ENCODE peak calls at places on chromosomes 16 and 17, in four cellular contexts. K is heart right ventricle, F is heart left ventricle, T is stomach. W is an unnamed sample. For H3K27me3, the result is how much of the 10 kb centered on the place peaks cover.

GRCh38 chr17:74212913-74213791 is at the start of gene TTYH2:
- DNase-seq in F (peak), T (peak), K (peak), W (peak)

GRCh38 chr17:82668631-82669099 is 20.4 kb upstream of the WDR45B start:
- DNase-seq in K (peak), T (peak), F (peak), W (peak)

GRCh38 chr17:69535022-69535570 is 120.6 kb downstream of the MAP2K6 start:
- DNase-seq in K (no peak), F (no peak), T (no peak), W (no peak)

GRCh38 chr16:2180962-2181923 is 15.2 kb downstream of the CASKIN1 start:
- DNase-seq in T (no peak), F (no peak), K (no peak), W (no peak)

GRCh38 chr17:34226011-34226410 is 29.1 kb upstream of the CCL2 start:
- DNase-seq in K (no peak), T (no peak), F (no peak), W (no peak)

GRCh38 chr16:69286941-69287713 is 24.0 kb upstream of the VPS4A start:
- DNase-seq in K (peak), F (peak), T (no peak), W (peak)

GRCh38 chr17:49987290-49987585 is 7.8 kb downstream of the DLX3 start:
- DNase-seq in F (no peak), T (no peak), K (no peak), W (no peak)

GRCh38 chr17:80950466-80951120 is 41.0 kb upstream of the CHMP6 start:
- DNase-seq in F (peak), T (no peak), K (no peak), W (no peak)

GRCh38 chr17:74051348-74051747 is 152.1 kb upstream of the RPL38 start:
- DNase-seq in T (no peak), F (no peak), K (no peak), W (no peak)

GRCh38 chr17:35315283-35315682 is 58.1 kb downstream of the SLFN11 start:
- DNase-seq in F (peak), T (no peak), K (peak), W (no peak)

GRCh38 chr16:23996258-23996955 is 160.6 kb downstream of the PRKCB start:
- DNase-seq in F (no peak), T (peak), K (no peak), W (no peak)

GRCh38 chr17:3754458-3755334 is 31.0 kb downstream of the HASPIN start:
- DNase-seq in T (peak), K (no peak), F (no peak), W (peak)

GRCh38 chr16:30715777-30716445 is 16.9 kb downstream of the SRCAP start:
- DNase-seq in T (no peak), K (no peak), F (peak), W (no peak)

GRCh38 chr16:67939507-67940435 is 3.1 kb upstream of the PSMB10 start:
- DNase-seq in T (peak), K (no peak), F (no peak), W (peak)

GRCh38 chr17:80441133-80441578 is 26.2 kb downstream of the ENDOV start:
- DNase-seq in T (no peak), F (peak), K (peak), W (no peak)

GRCh38 chr16:67954421-67955196 is 10.7 kb upstream of the LCAT start:
- DNase-seq in F (no peak), K (no peak), T (no peak), W (no peak)

GRCh38 chr17:33686171-33686570 is 393.1 kb upstream of the ASIC2 start:
- DNase-seq in T (no peak), F (no peak), K (no peak), W (peak)

GRCh38 chr17:79218825-79219200 is 144.2 kb downstream of the ENGASE start:
- DNase-seq in F (no peak), K (no peak), T (no peak), W (no peak)

GRCh38 chr16:89383095-89384003 is 107.0 kb downstream of the ANKRD11 start:
- DNase-seq in K (no peak), F (peak), T (peak), W (peak)

GRCh38 chr17:36813357-36813756 is 123.9 kb upstream of the LHX1 start:
- DNase-seq in T (no peak), F (no peak), K (no peak), W (no peak)
- TF ChIP-seq CTCF in T (no peak), F (no peak), K (no peak), W (no peak)

DNA sequence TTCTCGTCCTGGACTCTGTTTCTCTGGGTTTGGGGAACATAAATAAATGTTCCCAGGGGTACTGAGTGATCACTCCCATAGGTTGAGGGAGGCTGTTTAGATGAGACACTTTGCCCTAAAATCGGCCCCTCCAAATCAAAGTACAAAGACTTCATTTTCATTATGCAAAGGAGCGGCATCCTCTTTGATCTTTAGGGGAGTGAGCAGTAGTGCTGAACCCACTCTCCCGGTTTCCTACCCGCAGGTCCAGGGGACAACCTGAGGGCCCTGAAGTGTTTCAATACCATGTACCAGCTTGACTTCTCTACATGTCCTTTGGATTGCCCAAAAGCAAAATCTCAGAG is 3.6 kb downstream of the HOXB6 start:
- DNase-seq in T (no peak), K (no peak), F (no peak), W (no peak)
- H3K27me3 ChIP-seq in T (half or more), K (half or more), F (half or more), W (under half)

DNA sequence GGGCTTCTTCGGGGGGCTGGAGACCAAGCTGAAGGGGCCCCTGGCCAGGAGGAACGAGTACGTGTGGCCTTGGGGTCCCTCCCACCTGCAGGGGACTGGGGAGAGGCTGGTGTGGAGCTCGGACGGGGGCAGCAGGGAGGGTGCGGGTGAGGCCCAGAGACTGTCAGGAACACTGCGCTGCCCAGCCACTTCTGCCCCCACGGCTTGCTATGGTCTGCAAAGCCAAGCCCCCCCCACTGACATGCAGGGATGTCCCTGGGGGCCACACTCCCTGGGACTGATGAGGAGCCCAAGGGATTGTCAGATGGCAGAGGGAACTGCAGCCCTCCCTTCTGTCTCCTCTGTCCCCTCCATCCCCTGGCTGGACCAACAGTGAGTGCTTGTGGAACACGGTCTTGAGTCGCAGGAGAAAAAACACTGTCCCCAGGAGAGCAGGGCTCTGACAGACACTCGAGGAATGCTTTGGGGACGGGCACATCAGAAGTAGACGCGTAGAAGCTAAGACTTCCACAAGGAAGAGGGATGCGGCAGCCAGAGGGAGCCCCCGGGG is 34.6 kb downstream of the CIBAR2 start:
- DNase-seq in F (no peak), T (no peak), K (no peak), W (no peak)
- TF ChIP-seq CTCF in F (no peak), T (no peak), K (no peak), W (no peak)

DNA sequence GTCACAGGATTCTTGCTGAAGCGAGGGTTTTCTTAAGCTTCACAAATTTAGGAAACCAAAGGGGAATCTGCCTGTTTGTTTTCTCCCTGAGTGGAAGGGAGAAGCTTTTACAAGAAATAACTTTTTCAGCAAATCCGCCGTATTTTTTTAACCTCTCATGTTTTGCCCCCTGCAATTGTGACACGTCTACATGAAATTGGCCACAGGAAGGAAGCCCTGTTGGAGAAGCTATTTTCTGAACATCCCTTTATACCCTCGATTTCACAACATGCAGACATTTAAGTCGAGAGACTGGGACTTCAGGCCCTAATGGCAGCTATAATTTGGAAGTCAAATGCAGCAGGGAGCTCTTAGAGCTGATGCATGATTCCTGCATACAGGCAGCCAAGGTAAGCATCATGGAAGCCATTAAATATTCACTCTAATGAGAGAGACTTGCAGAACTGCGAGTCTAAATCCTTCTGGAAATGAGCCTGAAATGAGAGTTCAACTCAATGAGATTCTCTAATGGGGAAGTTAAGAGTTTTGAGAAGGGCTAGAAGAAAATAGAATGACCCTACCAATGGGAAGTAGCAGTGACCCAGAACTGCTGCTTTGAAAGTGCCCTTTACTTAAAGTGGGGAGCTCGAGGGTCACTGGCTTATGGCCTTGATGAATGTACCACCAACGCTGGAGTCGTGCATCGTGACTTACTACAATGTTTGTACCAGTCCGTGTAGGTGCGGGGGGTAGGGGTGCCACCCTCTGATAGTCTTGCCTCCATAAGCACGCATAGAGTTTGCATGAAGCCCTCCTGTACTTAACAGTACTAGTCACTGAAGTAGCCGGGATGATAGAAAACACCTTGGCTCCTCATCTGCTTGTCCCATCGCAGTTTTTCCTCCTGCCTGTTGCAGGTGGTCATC is 45.1 kb upstream of the IRF8 start:
- DNase-seq in T (no peak), K (no peak), F (no peak), W (peak)
- H3K27me3 ChIP-seq in T (under half), K (under half), F (under half), W (under half)